ENCODE peak calls at places on chromosomes 11 and 22, in four cellular contexts. I, W, U and E are unnamed samples.

GRCh38 chr11:45095691-45096010 is 50.8 kb upstream of the PRDM11 start:
- DNase-seq in I (peak; percentile 2), W (no peak), U (no peak), E (no peak)

GRCh38 chr11:65468874-65469333 is 29.9 kb upstream of the MALAT1 start:
- DNase-seq in I (peak; percentile 93), W (peak; percentile 52), U (peak; percentile 67), E (peak; percentile 76)

GRCh38 chr11:10395196-10395897 is 59.7 kb upstream of the AMPD3 start:
- DNase-seq in I (no peak), W (no peak), U (no peak), E (no peak)

GRCh38 chr11:103947566-103947919 is 88.9 kb upstream of the DDI1 start:
- DNase-seq in I (no peak), W (peak; percentile 82), U (no peak), E (peak; percentile 41)

GRCh38 chr11:48122656-48123055 is 94.0 kb upstream of the OR4B1 start:
- DNase-seq in I (no peak), W (no peak), U (no peak), E (no peak)

GRCh38 chr11:118917488-118918127 is 8.1 kb downstream of the BCL9L start:
- DNase-seq in I (peak; percentile 84), W (peak; percentile 97), U (peak; percentile 63), E (peak; percentile 58)

GRCh38 chr22:29994027-29994715 is 86.1 kb upstream of the HORMAD2 start:
- DNase-seq in I (no peak), W (peak; percentile 86), U (no peak), E (no peak)

GRCh38 chr11:23866641-23867040 is 630.2 kb upstream of the LUZP2 start:
- DNase-seq in I (no peak), W (peak; percentile 40), U (no peak), E (no peak)

GRCh38 chr11:645536-645935 is 8.5 kb downstream of the DRD4 start:
- DNase-seq in I (no peak), W (no peak), U (no peak), E (no peak)

GRCh38 chr22:20575724-20576444 is 68.5 kb downstream of the MED15 start:
- DNase-seq in I (no peak), W (no peak), U (no peak), E (no peak)

GRCh38 chr22:29344137-29344536 is 28.6 kb upstream of the RASL10A start:
- DNase-seq in I (no peak), W (peak; percentile 90), U (no peak), E (peak; percentile 81)

GRCh38 chr11:67503119-67504022 is 1.8 kb downstream of the PITPNM1 start:
- DNase-seq in I (no peak), W (no peak), U (no peak), E (no peak)

GRCh38 chr11:47573321-47573720 is 5.4 kb downstream of the KBTBD4 start:
- DNase-seq in I (no peak), W (no peak), U (no peak), E (no peak)

GRCh38 chr11:74673956-74674355 is 57.3 kb downstream of the CHRDL2 start:
- DNase-seq in I (peak; percentile 9), W (no peak), U (no peak), E (peak; percentile 30)

GRCh38 chr11:45671246-45672171 is 6.1 kb upstream of the CHST1 start:
- DNase-seq in I (no peak), W (no peak), U (peak; percentile 39), E (no peak)

GRCh38 chr11:45662665-45663485 is 2.5 kb downstream of the CHST1 start:
- DNase-seq in I (no peak), W (peak; percentile 96), U (no peak), E (no peak)

GRCh38 chr11:9827700-9828099 is 163.8 kb downstream of the SWAP70 start:
- DNase-seq in I (no peak), W (peak; percentile 17), U (no peak), E (no peak)

GRCh38 chr11:106098893-106099553 is 21.6 kb downstream of the AASDHPPT start:
- DNase-seq in I (no peak), W (no peak), U (no peak), E (no peak)

GRCh38 chr11:110318638-110319404 is 22.4 kb upstream of the RDX start:
- DNase-seq in I (no peak), W (no peak), U (no peak), E (no peak)

GRCh38 chr22:18987765-18988164 is 51.7 kb upstream of the PRODH start:
- DNase-seq in I (peak; percentile 31), W (peak; percentile 5), U (peak; percentile 11), E (peak; percentile 55)

GRCh38 chr11:6388747-6389146 is 1.5 kb upstream of the SMPD1 start:
- DNase-seq in I (no peak), W (no peak), U (no peak), E (no peak)

GRCh38 chr11:118017631-118018315 is 31.6 kb downstream of the IL10RA start:
- DNase-seq in I (no peak), W (no peak), U (no peak), E (no peak)

GRCh38 chr11:6468712-6469495 is 4.8 kb downstream of the TRIM3 start:
- DNase-seq in I (peak; percentile 91), W (peak; percentile 24), U (peak; percentile 55), E (peak; percentile 90)

GRCh38 chr11:13291794-13292193 is 14.2 kb downstream of the BMAL1 start:
- DNase-seq in I (no peak), W (peak; percentile 45), U (no peak), E (no peak)

GRCh38 chr22:32395107-32395506 is 16.9 kb downstream of the RTCB start:
- DNase-seq in I (no peak), W (no peak), U (no peak), E (no peak)

GRCh38 chr11:106986261-106986660 is 32.0 kb downstream of the GUCY1A2 start:
- DNase-seq in I (no peak), W (peak; percentile 92), U (no peak), E (no peak)

GRCh38 chr11:32438883-32439487 is 3.6 kb upstream of the WT1 start:
- DNase-seq in I (no peak), W (no peak), U (no peak), E (no peak)

GRCh38 chr11:108853864-108854263 is 189.0 kb downstream of the DDX10 start:
- DNase-seq in I (no peak), W (no peak), U (no peak), E (peak; percentile 21)

GRCh38 chr11:63371396-63371795 is 1.8 kb downstream of the SLC22A9 start:
- DNase-seq in I (no peak), W (no peak), U (no peak), E (no peak)

GRCh38 chr22:19717691-19718254 is 3.5 kb downstream of the SEPTIN5 start:
- DNase-seq in I (peak; percentile 72), W (peak; percentile 84), U (peak; percentile 84), E (peak; percentile 62)

GRCh38 chr11:115054541-115055538 is 376.5 kb downstream of the NXPE2 start:
- DNase-seq in I (no peak), W (peak; percentile 1), U (no peak), E (no peak)

GRCh38 chr11:78795862-78796261 is 221.2 kb upstream of the NARS2 start:
- DNase-seq in I (no peak), W (no peak), U (no peak), E (no peak)
- H3K27ac ChIP-seq in I (no peak overlapping the region), W (no peak overlapping the region), U (no peak overlapping the region), E (no peak overlapping the region)

GRCh38 chr11:72672839-72673238 is 1.4 kb downstream of the PDE2A start:
- DNase-seq in I (no peak), W (no peak), U (no peak), E (no peak)
- H3K36me3 ChIP-seq in I (no peaks in the 10 kb centered on the region), W (no peaks in the 10 kb centered on the region), U (no peaks in the 10 kb centered on the region), E (no peaks in the 10 kb centered on the region)

GRCh38 chr22:24585927-24586546 is 6.8 kb downstream of the LRRC75B start:
- DNase-seq in I (no peak), W (no peak), U (no peak), E (no peak)

GRCh38 chr22:24583972-24584790 is 8.7 kb downstream of the LRRC75B start:
- DNase-seq in I (no peak), W (no peak), U (no peak), E (no peak)

GRCh38 chr22:24584871-24585411 is 7.9 kb downstream of the LRRC75B start:
- DNase-seq in I (no peak), W (no peak), U (no peak), E (no peak)

GRCh38 chr22:24587251-24587650 is 5.6 kb downstream of the LRRC75B start:
- DNase-seq in I (no peak), W (no peak), U (no peak), E (no peak)

GRCh38 chr22:24585461-24585860 is 7.4 kb downstream of the LRRC75B start:
- DNase-seq in I (no peak), W (no peak), U (no peak), E (no peak)
- H3K4me1 ChIP-seq in I (no peaks in the 10 kb centered on the region), W (peaks cover 14% of the 10 kb centered on the region), U (peaks cover 55% of the 10 kb centered on the region), E (no peaks in the 10 kb centered on the region)

GRCh38 chr11:94134651-94135512 is 6.2 kb downstream of the PANX1 start:
- DNase-seq in I (peak; percentile 51), W (peak; percentile 98), U (peak; percentile 71), E (peak; percentile 64)

GRCh38 chr11:94132823-94133408 is 4.3 kb downstream of the PANX1 start:
- DNase-seq in I (no peak), W (no peak), U (no peak), E (no peak)

GRCh38 chr11:94132152-94132558 is 3.5 kb downstream of the PANX1 start:
- DNase-seq in I (no peak), W (peak; percentile 94), U (no peak), E (no peak)

GRCh38 chr11:94131363-94132115 is 2.9 kb downstream of the PANX1 start:
- DNase-seq in I (no peak), W (peak; percentile 43), U (peak; percentile 53), E (peak; percentile 55)

GRCh38 chr11:94133752-94134151 is 5.1 kb downstream of the PANX1 start:
- DNase-seq in I (no peak), W (no peak), U (no peak), E (no peak)
- H3K27ac ChIP-seq in I (peak overlapping the region; percentile 73), W (no peak overlapping the region), U (no peak overlapping the region), E (no peak overlapping the region)

DNA sequence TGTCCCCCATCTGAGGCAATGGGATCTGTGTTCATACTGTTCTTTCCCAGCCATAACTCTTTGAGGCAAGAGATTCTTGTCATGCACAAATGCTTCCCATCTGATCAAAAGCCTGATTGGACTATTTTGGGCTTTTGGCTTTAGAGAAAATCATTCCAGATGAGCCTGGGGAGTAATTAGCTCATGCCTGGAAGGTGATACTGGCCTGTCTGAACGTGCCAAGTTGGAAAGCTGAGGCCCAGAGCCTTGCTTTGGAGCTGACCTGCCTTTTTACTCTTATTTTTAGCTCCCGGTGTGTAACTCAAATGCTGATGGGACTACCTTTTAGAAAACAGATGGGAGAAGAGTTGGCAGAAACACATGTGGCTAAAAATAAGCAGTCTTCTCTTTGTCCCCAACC is 105.0 kb downstream of the DBX1 start:
- DNase-seq in I (no peak), W (no peak), U (no peak), E (no peak)
- H3K36me3 ChIP-seq in I (no peaks in the 10 kb centered on the region), W (peaks cover 33% of the 10 kb centered on the region), U (no peaks in the 10 kb centered on the region), E (peaks cover 9% of the 10 kb centered on the region)

GRCh38 chr22:45201678-45202332 is 38.1 kb downstream of the NUP50 start:
- DNase-seq in I (no peak), W (no peak), U (no peak), E (no peak)
- H3K4me1 ChIP-seq in I (no peaks in the 10 kb centered on the region), W (no peaks in the 10 kb centered on the region), U (peaks cover 28% of the 10 kb centered on the region), E (peaks cover 14% of the 10 kb centered on the region)

DNA sequence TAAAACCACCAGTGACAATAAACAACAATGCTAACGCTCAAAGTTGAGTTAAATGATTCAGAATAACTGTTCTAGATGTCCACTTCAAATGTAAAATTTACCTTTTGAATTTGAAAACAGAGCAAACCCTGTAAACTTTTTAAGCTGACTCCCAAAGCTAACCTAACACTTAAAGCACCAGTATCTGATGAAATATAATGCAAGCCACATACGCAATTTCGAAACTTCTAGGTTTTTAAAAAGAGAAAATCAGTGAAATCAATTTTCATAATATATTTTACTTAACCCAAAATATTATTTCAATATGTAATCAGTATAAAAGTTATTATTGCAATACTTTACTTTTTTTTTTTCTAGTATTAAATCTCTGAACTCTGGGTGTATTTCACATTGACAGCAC is 71.3 kb downstream of the PLEKHA7 start:
- DNase-seq in I (no peak), W (no peak), U (no peak), E (no peak)
- H3K27ac ChIP-seq in I (no peak overlapping the region), W (no peak overlapping the region), U (no peak overlapping the region), E (no peak overlapping the region)